ENCODE peak calls at places on chromosomes 3 and 15, in four cellular contexts. B is tibial artery, L is neural crest cell, N is nephron progenitor cell. V is an unnamed sample.

GRCh38 chr3:62403765-62404164 is 30.4 kb upstream of the FEZF2 start:
- DNase-seq in N (no peak), B (no peak), L (no peak), V (no peak)

GRCh38 chr15:42549052-42549491 is 434 bp downstream of the HAUS2 start:
- DNase-seq in B (no peak), N (no peak), L (no peak), V (no peak)

GRCh38 chr3:188025555-188025954 is 128.4 kb upstream of the LPP start:
- DNase-seq in N (no peak), L (no peak), B (no peak), V (no peak)

GRCh38 chr15:63250312-63250965 is 27.0 kb upstream of the APH1B start:
- DNase-seq in B (no peak), N (no peak), L (no peak), V (no peak)

GRCh38 chr3:11385908-11386307 is 113.7 kb downstream of the ATG7 start:
- DNase-seq in N (no peak), B (no peak), L (no peak), V (no peak)

GRCh38 chr3:48426944-48427629 is 2.8 kb downstream of the PLXNB1 start:
- DNase-seq in B (peak), N (no peak), L (no peak), V (no peak)

GRCh38 chr15:79089331-79089889 is 1.2 kb downstream of the RASGRF1 start:
- DNase-seq in N (peak), L (no peak), B (no peak), V (peak)

GRCh38 chr3:58334013-58334321 is 1.3 kb downstream of the PXK start:
- DNase-seq in B (no peak), L (no peak), N (no peak), V (no peak)

GRCh38 chr15:23648920-23649515 is 1.4 kb upstream of the MAGEL2 start:
- DNase-seq in N (peak), L (peak), B (no peak), V (peak)

DNA sequence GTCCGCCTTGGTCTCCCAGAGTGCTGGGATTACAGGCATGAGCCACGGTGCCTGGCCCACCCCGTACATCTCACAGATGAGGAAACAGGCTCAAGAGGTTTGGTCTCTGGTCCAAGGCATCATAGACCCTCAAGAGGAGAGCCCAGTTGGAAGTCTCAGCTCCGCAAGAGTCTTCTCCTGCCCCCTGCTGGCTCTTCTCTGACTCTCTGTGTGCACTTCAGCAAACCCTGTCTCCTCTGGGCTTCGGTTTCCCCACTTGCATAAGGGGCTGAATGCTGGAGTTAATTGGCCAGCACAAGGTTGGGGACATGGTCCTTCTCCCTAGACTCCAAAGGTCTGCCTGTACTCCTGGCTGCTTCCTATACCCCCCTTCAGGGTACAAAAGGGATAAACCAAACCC is 3.9 kb downstream of the MST1R start:
- DNase-seq in N (peak), L (peak), B (no peak), V (no peak)
- TF ChIP-seq CTCF in N (peak), L (no peak), B (no peak), V (no peak)

GRCh38 chr3:38560284-38560683 is 64.1 kb downstream of the EXOG start:
- DNase-seq in N (no peak), L (no peak), B (no peak), V (no peak)

GRCh38 chr3:38560996-38561717 is 65.0 kb downstream of the EXOG start:
- DNase-seq in B (no peak), N (no peak), L (no peak), V (no peak)

GRCh38 chr3:38556640-38557358 is 60.7 kb downstream of the EXOG start:
- DNase-seq in L (no peak), N (no peak), B (no peak), V (peak)

GRCh38 chr3:38555926-38556325 is 59.8 kb downstream of the EXOG start:
- DNase-seq in L (no peak), N (no peak), B (no peak), V (no peak)

GRCh38 chr3:38558864-38559263 is 62.7 kb downstream of the EXOG start:
- DNase-seq in L (no peak), N (no peak), B (no peak), V (no peak)
- TF ChIP-seq CTCF in L (no peak), N (no peak), B (no peak), V (no peak)

DNA sequence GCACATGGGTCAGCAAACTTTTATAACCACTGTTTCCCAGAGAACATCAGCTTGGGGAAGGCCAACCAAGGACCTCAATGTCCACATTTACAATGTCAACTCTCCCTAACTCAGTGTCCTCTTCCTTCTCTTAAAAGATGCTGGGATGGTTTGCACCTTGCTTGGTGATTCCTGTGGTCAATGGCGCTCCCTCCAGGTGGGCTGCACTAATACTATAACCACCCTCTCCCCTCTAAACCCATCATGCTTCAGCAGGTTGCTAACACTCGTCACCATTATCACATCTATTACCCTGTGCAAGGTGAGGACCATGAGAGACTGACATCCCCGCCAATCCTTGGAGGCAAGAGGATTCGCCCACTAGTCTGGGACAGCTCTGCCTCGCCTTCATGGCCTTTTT is 65.2 kb downstream of the FRMD5 start:
- DNase-seq in L (no peak), B (no peak), N (no peak), V (no peak)
- TF ChIP-seq CTCF in L (no peak), B (no peak), N (no peak), V (no peak)

DNA sequence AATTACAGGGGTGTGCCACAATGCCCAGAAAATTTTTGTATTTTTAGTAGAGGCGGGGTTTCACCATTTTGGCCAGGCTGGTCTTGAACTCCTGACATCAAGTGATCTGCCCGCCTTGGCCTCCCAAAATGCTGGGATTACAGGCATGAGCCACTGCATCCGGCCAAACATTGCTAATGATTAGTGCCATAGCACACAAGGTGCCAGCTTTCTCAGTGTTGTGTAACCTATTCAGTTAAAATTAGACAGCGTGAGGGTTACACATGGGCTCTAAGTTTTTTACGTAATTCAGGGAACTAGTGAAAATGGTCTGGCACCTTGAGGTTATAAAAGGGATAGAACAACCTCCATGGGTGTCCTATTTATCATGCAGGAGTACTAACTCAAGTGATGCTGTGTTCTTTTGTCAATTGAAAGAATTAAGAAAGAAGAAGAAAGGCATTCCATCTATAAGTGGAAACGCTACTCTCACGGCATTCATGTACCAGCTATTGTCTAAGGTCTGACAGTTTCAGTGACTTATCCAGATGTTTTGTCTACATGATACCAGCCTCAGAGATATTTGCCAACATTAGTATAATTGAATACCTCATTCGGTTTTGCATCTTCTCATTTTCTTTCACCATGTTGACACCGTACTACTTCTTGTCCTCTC is 84.7 kb downstream of the EOMES start:
- DNase-seq in L (no peak), N (no peak), B (peak), V (no peak)
- TF ChIP-seq CTCF in L (no peak), N (no peak), B (no peak), V (no peak)

DNA sequence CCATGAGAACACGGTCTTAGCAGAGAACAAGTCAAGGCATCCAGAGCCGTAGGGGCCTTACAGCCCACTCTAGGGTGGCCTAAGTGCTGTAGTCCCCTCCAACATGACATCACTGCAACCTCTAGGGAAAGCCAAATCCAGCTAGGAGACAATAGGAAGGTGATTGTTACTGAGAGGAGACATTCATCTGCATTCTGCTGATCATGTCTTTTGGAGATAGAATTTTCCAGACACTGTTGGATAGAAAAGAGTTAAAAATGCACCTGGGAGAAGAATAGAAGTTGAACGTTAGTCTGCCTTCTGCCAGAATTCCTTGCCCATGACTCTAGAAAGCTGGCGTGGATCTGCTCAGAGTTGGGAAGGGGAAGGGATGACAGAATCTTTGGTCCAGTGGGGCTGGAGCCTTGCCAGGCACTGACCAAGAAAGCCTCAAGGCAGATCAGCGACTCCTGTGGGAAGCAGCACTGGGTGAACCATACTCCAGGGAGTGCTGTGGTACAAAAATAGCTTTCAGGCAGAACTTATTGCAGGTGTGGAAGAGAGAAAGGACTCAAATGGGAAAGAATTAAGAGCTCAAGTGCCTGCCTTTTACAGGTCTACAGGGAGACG is 44.8 kb upstream of the RAF1 start:
- DNase-seq in B (peak), L (no peak), N (no peak), V (no peak)
- TF ChIP-seq CTCF in B (peak), L (no peak), N (no peak), V (no peak)

DNA sequence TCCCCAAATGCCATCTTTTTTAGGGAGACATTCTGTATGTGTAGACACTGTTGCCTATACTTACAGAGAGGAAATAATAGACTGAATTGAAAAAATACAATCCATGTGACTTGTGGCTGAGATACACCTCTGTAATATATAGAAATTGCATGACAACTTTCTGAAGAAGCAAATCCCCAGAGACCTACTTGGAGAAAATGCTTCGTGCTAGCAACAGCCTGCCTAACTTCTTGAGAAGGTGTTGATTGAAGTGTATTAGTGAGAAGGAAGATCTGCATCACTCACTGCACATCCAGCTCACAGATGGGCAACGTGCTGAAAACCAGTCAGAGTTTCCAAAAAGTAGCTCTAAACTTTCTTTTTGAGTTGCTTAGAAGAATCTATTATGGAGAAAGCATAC is 404.1 kb downstream of the EPHB1 start:
- DNase-seq in B (no peak), L (no peak), N (no peak), V (no peak)
- TF ChIP-seq CTCF in B (no peak), L (no peak), N (no peak), V (no peak)

GRCh38 chr3:149087208-149087607 is 875 bp upstream of the HLTF start:
- DNase-seq in L (no peak), N (no peak), B (no peak), V (no peak)
- TF ChIP-seq CTCF in L (no peak), N (no peak), B (no peak), V (no peak)

V was measured in mesothelial cell of epicardium.